ENCODE peak calls at places on chromosomes 1 and 21, in four cellular contexts. One of them, this sample, is unnamed.

GRCh38 chr1:54010415-54011117 is 7.4 kb downstream of the LDLRAD1 start:
- DNase-seq in fibroblast of pulmonary artery: no peak
- DNase-seq in HuH-7: no peak
- DNase-seq in cortex of kidney: no peak
- DNase-seq in this sample: no peak

GRCh38 chr1:2330511-2331199 is 60.7 kb downstream of the MORN1 start:
- DNase-seq in fibroblast of pulmonary artery: peak
- DNase-seq in cortex of kidney: no peak
- DNase-seq in HuH-7: no peak
- DNase-seq in this sample: no peak

GRCh38 chr1:161180643-161181042 is 3.3 kb upstream of the B4GALT3 start:
- DNase-seq in HuH-7: no peak
- DNase-seq in cortex of kidney: no peak
- DNase-seq in fibroblast of pulmonary artery: peak
- DNase-seq in this sample: no peak

GRCh38 chr1:41537788-41538351 is 53.4 kb upstream of the EDN2 start:
- DNase-seq in cortex of kidney: no peak
- DNase-seq in fibroblast of pulmonary artery: peak
- DNase-seq in HuH-7: no peak
- DNase-seq in this sample: no peak

GRCh38 chr1:67682659-67683197 is 2.3 kb upstream of the GADD45A start:
- DNase-seq in fibroblast of pulmonary artery: peak
- DNase-seq in cortex of kidney: no peak
- DNase-seq in HuH-7: no peak
- DNase-seq in this sample: peak

GRCh38 chr1:32886012-32886827 is at the start of gene HPCA:
- DNase-seq in cortex of kidney: no peak
- DNase-seq in fibroblast of pulmonary artery: peak
- DNase-seq in HuH-7: peak
- DNase-seq in this sample: peak

GRCh38 chr1:103529746-103530145 is 4.2 kb downstream of the RNPC3 start:
- DNase-seq in fibroblast of pulmonary artery: no peak
- DNase-seq in HuH-7: no peak
- DNase-seq in cortex of kidney: no peak
- DNase-seq in this sample: peak

GRCh38 chr1:27382950-27383627 is at the start of gene CD164L2:
- DNase-seq in fibroblast of pulmonary artery: no peak
- DNase-seq in cortex of kidney: no peak
- DNase-seq in HuH-7: no peak
- DNase-seq in this sample: no peak

GRCh38 chr1:218823291-218823900 is 350.3 kb upstream of the LYPLAL1 start:
- DNase-seq in cortex of kidney: no peak
- DNase-seq in fibroblast of pulmonary artery: peak
- DNase-seq in HuH-7: no peak
- DNase-seq in this sample: peak

GRCh38 chr1:6519491-6519934 is 28.0 kb upstream of the PLEKHG5 start:
- DNase-seq in fibroblast of pulmonary artery: no peak
- DNase-seq in HuH-7: no peak
- DNase-seq in cortex of kidney: no peak
- DNase-seq in this sample: no peak

GRCh38 chr1:41868241-41868953 is 50.3 kb downstream of the HIVEP3 start:
- DNase-seq in fibroblast of pulmonary artery: no peak
- DNase-seq in cortex of kidney: no peak
- DNase-seq in HuH-7: no peak
- DNase-seq in this sample: no peak

GRCh38 chr1:12196641-12197482 is 30.1 kb downstream of the TNFRSF1B start:
- DNase-seq in fibroblast of pulmonary artery: no peak
- DNase-seq in HuH-7: no peak
- DNase-seq in cortex of kidney: no peak
- DNase-seq in this sample: no peak

GRCh38 chr1:208077232-208077751 is 166.4 kb upstream of the CD34 start:
- DNase-seq in HuH-7: no peak
- DNase-seq in cortex of kidney: no peak
- DNase-seq in fibroblast of pulmonary artery: no peak
- DNase-seq in this sample: no peak

GRCh38 chr21:34693192-34693810 is 24.5 kb downstream of the CLIC6 start:
- DNase-seq in HuH-7: peak
- DNase-seq in fibroblast of pulmonary artery: peak
- DNase-seq in cortex of kidney: no peak
- DNase-seq in this sample: peak

GRCh38 chr1:198056255-198056654 is 100.5 kb upstream of the NEK7 start:
- DNase-seq in cortex of kidney: no peak
- DNase-seq in HuH-7: peak
- DNase-seq in fibroblast of pulmonary artery: peak
- DNase-seq in this sample: no peak

GRCh38 chr1:163273766-163274441 is 47.9 kb upstream of the NUF2 start:
- DNase-seq in HuH-7: no peak
- DNase-seq in fibroblast of pulmonary artery: no peak
- DNase-seq in cortex of kidney: no peak
- DNase-seq in this sample: no peak

This sample was measured in NCI-H226.